ENCODE peak calls at places on chromosomes 5 and 9, in six cellular contexts. K is adipocyte, L is colonic mucosa, Z is Karpas-422, P is cardiac muscle cell, N is NT2/D1. G is an unnamed sample. For H3K9me3, the result is how much of the 10 kb centered on the place peaks cover.

GRCh38 chr5:89932771-89933181 is 476.8 kb downstream of the CETN3 start:
- DNase-seq in K (no peak), L (no peak), P (no peak), N (no peak), Z (no peak), G (no peak)

GRCh38 chr5:77066823-77067442 is 20.2 kb downstream of the ZBED3 start:
- DNase-seq in P (no peak), L (no peak), Z (no peak), N (no peak), K (peak), G (peak)

GRCh38 chr5:58410441-58410840 is 49.4 kb downstream of the PLK2 start:
- DNase-seq in N (no peak), P (no peak), K (peak), L (no peak), Z (no peak), G (no peak)

GRCh38 chr5:144385597-144385996 is 214.9 kb downstream of the KCTD16 start:
- DNase-seq in K (no peak), N (no peak), Z (peak), P (no peak), L (no peak), G (no peak)

GRCh38 chr5:172779968-172780350 is 9.0 kb upstream of the DUSP1 start:
- DNase-seq in Z (no peak), K (no peak), N (no peak), P (no peak), L (peak), G (no peak)

GRCh38 chr9:127109212-127109711 is 13.2 kb downstream of the ANGPTL2 start:
- DNase-seq in P (no peak), Z (no peak), N (no peak), L (no peak), K (no peak), G (no peak)

GRCh38 chr5:146005723-146006122 is 69.3 kb downstream of the SH3RF2 start:
- DNase-seq in Z (no peak), N (no peak), K (no peak), L (no peak), P (no peak), G (no peak)

GRCh38 chr9:134180786-134181647 is 16.7 kb upstream of the RNU6ATAC start:
- DNase-seq in K (no peak), Z (no peak), P (no peak), L (no peak), N (no peak), G (no peak)

GRCh38 chr9:14314424-14314928 is 535 bp upstream of the NFIB start:
- DNase-seq in P (peak), Z (peak), L (peak), K (peak), N (peak), G (peak)

GRCh38 chr5:155792873-155793272 is 534.1 kb upstream of the SGCD start:
- DNase-seq in N (no peak), P (no peak), L (no peak), K (no peak), Z (peak), G (no peak)

GRCh38 chr5:109256486-109256885 is 153.3 kb downstream of the PJA2 start:
- DNase-seq in N (no peak), Z (no peak), K (no peak), L (no peak), P (no peak), G (no peak)

GRCh38 chr9:33139421-33140228 is 27.5 kb downstream of the B4GALT1 start:
- DNase-seq in N (no peak), K (peak), L (peak), P (peak), Z (no peak), G (no peak)

GRCh38 chr5:168165221-168165965 is 126.1 kb upstream of the WWC1 start:
- DNase-seq in Z (no peak), N (peak), P (no peak), L (peak), K (peak), G (no peak)

GRCh38 chr5:1086871-1087270 is 25.0 kb downstream of the SLC12A7 start:
- DNase-seq in N (no peak), Z (no peak), L (no peak), P (no peak), K (no peak), G (no peak)
- H3K9me3 ChIP-seq in N (under half), Z (under half), L (under half), P (under half), K (under half), G (under half)

GRCh38 chr9:8140557-8140956 is 341.0 kb upstream of the DMAC1 start:
- DNase-seq in N (no peak), P (peak), Z (no peak), L (no peak), K (no peak), G (no peak)
- H3K9me3 ChIP-seq in N (under half), P (under half), Z (under half), L (under half), K (under half), G (under half)

DNA sequence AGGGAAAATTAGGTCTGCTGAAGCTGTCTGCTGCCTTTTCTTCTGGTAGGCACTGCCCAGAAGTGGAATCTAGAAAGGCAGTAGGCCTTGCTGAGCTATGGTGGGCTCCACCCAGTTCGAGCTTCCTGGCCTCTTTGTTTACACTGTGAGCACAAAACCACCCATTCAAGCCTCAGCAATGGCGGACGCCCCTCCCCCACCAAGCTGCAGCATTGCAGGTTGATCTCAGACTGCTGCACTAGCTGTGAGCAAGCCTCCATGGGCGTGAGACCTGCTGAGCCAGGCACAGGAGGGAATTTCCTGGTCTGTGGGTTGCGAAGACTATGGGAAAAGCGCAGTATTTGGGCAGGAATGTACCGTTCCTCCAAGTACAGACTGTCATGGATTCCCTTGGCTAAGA is 18.5 kb downstream of the AGTPBP1 start:
- DNase-seq in P (no peak), N (peak), L (peak), Z (no peak), K (no peak), G (no peak)
- H3K9me3 ChIP-seq in P (under half), N (under half), L (under half), Z (under half), K (under half), G (under half)

GRCh38 chr9:22232971-22233370 is 213.7 kb upstream of the DMRTA1 start:
- DNase-seq in Z (no peak), K (no peak), P (no peak), N (no peak), L (no peak), G (no peak)

GRCh38 chr9:22227986-22228385 is 218.6 kb upstream of the DMRTA1 start:
- DNase-seq in P (no peak), N (no peak), K (no peak), Z (peak), L (no peak), G (no peak)

GRCh38 chr9:22229069-22229468 is 217.6 kb upstream of the DMRTA1 start:
- DNase-seq in Z (no peak), L (no peak), K (no peak), N (peak), P (no peak), G (no peak)

DNA sequence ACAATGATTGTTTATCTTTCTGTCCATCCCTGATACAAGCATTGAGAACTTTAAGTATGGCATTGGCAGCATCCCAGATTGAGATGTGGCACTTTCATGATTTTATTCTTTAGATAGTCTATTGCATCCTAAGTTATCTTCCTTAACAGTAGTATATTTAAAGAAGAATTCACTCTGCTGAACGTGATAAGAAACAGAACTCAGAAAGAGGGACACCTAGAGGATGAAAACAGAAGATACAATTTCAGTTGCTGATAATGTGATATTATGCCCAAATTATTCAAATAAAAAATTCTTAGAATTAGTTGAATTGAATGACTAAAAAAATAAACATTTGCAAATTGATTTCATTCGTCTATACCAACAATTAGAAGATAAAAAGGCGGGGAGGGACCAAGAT is 218.1 kb upstream of the DMRTA1 start:
- DNase-seq in P (no peak), L (no peak), K (peak), N (no peak), Z (no peak), G (no peak)
- H3K9me3 ChIP-seq in P (under half), L (under half), K (under half), N (half or more), Z (under half), G (under half)